ENCODE peak calls at places on chromosomes 13 and 19, in eight cellular contexts. N is GM23338, G is HCT116, F is PC-3, O is neural progenitor cell, L is hepatocyte, D is SK-N-SH, C is MM.1S. S is an unnamed sample.

GRCh38 chr13:30257433-30258099 is 49.8 kb downstream of the KATNAL1 start:
- DNase-seq in F (no peak), O (peak; percentile 82), D (peak; percentile 59), N (peak; percentile 21), G (no peak), L (peak; percentile 6), C (no peak), S (peak; percentile 54)

GRCh38 chr19:19134687-19135158 is 3.6 kb downstream of the TMEM161A start:
- DNase-seq in G (no peak), O (peak; percentile 55), C (peak; percentile 58), L (peak; percentile 51), N (peak; percentile 93), D (peak; percentile 32), F (no peak), S (peak; percentile 52)

GRCh38 chr19:54179921-54180452 is 7.0 kb upstream of the TMC4 start:
- DNase-seq in N (peak; percentile 98), O (peak; percentile 95), F (peak; percentile 16), D (peak; percentile 66), G (no peak), C (no peak), L (peak; percentile 78), S (peak; percentile 75)

GRCh38 chr13:104740616-104741222 is 1674.5 kb upstream of the SLC10A2 start:
- DNase-seq in O (no peak), G (no peak), C (no peak), D (no peak), N (no peak), F (no peak), L (no peak), S (no peak)

GRCh38 chr13:87736849-87737400 is 65.8 kb downstream of the SLITRK5 start:
- DNase-seq in D (no peak), N (no peak), C (no peak), O (no peak), L (no peak), F (no peak), G (no peak), S (no peak)

GRCh38 chr19:32828643-32829344 is 40.8 kb downstream of the SLC7A9 start:
- DNase-seq in G (no peak), F (no peak), N (no peak), C (no peak), O (no peak), L (no peak), D (no peak), S (no peak)

GRCh38 chr13:93847162-93847561 is 620.6 kb downstream of the GPC6 start:
- DNase-seq in C (no peak), D (no peak), G (no peak), F (peak; percentile 80), N (no peak), L (peak; percentile 36), O (no peak), S (no peak)

GRCh38 chr13:40662866-40663265 is 3.6 kb downstream of the FOXO1 start:
- DNase-seq in O (peak; percentile 19), N (peak; percentile 58), C (peak; percentile 34), G (no peak), D (no peak), F (no peak), L (no peak), S (no peak)

GRCh38 chr19:45641274-45642105 is 2.3 kb upstream of the EML2 start:
- DNase-seq in C (peak; percentile 97), G (peak; percentile 97), D (no peak), L (peak; percentile 91), F (peak; percentile 95), N (peak; percentile 100), O (peak; percentile 93), S (peak; percentile 97)

GRCh38 chr13:109626386-109627171 is 159.8 kb downstream of the IRS2 start:
- DNase-seq in C (no peak), N (no peak), G (no peak), O (peak; percentile 10), D (no peak), F (no peak), L (no peak), S (no peak)

GRCh38 chr19:49101160-49101559 is 13.0 kb upstream of the LIN7B start:
- DNase-seq in C (no peak), L (no peak), G (no peak), F (no peak), D (no peak), N (no peak), O (no peak), S (no peak)

GRCh38 chr19:38017504-38018150 is 110.6 kb downstream of the SIPA1L3 start:
- DNase-seq in D (no peak), C (no peak), O (no peak), F (no peak), G (no peak), L (no peak), N (no peak), S (no peak)

GRCh38 chr13:99980201-99981114 is 1.1 kb upstream of the ZIC2 start:
- DNase-seq in C (peak; percentile 85), L (peak; percentile 81), F (peak; percentile 57), G (peak; percentile 52), O (peak; percentile 96), D (peak; percentile 85), N (peak; percentile 85), S (peak; percentile 16)

GRCh38 chr13:51770160-51770559 is 33.8 kb downstream of the DHRS12 start:
- DNase-seq in L (peak; percentile 35), N (no peak), G (no peak), C (no peak), D (no peak), F (no peak), O (no peak), S (no peak)

GRCh38 chr13:85367887-85368286 is 431.3 kb downstream of the SLITRK6 start:
- DNase-seq in G (no peak), O (no peak), D (no peak), L (no peak), F (no peak), N (no peak), C (no peak), S (no peak)
- H3K4me2 ChIP-seq in G (no peak overlapping the region), O (no peak overlapping the region), D (no peak overlapping the region), L (no peak overlapping the region), F (no peak overlapping the region), N (no peak overlapping the region), C (no peak overlapping the region), S (no peak overlapping the region)

GRCh38 chr13:71213252-71213821 is 653.7 kb downstream of the DACH1 start:
- DNase-seq in D (no peak), F (no peak), G (no peak), C (no peak), O (no peak), L (no peak), N (no peak), S (no peak)

GRCh38 chr13:71219671-71220070 is 647.3 kb downstream of the DACH1 start:
- DNase-seq in F (no peak), L (no peak), D (no peak), C (no peak), N (peak; percentile 13), O (no peak), G (no peak), S (no peak)

GRCh38 chr13:71217827-71218226 is 649.2 kb downstream of the DACH1 start:
- DNase-seq in N (no peak), D (no peak), G (no peak), L (no peak), C (no peak), F (no peak), O (no peak), S (no peak)

DNA sequence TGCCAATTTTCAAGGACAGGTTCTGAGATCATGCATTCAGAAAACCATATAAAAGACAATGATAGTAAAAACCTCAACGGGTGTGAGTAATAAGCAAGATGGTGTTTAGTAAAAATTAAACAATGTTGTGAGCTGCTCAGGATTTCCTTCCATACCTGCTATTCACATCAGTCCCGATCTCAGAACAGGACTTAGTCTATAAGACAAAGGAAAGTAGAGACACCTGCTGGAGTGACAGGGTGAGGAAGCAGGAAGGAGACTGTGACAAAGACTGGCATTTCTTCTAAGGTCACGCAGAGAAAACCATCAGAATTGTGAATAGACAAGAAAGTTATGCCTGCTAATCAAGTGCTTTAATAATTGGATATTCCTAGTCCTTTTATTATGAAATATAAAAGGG is 648.0 kb downstream of the DACH1 start:
- DNase-seq in N (peak; percentile 65), F (peak; percentile 48), L (peak; percentile 48), C (no peak), G (no peak), D (peak; percentile 5), O (peak; percentile 68), S (peak; percentile 4)
- TF ChIP-seq CTCF in N (peak; percentile 74), F (peak; percentile 47), L (peak; percentile 48), C (no peak), G (peak; percentile 20), D (peak; percentile 19), O (peak; percentile 60), S (peak; percentile 32)

DNA sequence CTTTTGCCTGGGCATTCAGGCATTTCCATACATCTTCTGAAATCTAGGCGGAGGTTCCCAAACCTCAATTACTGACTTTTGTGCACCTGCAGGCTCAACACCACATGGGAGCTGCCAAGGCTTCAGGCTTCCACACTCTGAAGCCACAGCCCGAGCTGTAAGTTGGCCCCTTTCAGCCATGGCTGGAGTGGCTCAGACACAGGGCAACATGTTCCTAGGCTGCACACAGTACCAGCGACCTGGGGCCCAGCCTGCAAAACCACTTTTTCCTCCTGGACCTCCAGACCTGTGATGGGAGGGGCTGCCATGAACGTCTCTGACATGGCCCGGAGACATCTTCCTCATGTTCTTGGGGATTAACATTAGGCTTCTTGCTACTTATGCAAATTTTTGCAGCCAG is 1558.2 kb upstream of the PCDH20 start:
- DNase-seq in C (no peak), N (no peak), L (no peak), F (no peak), O (no peak), D (no peak), G (no peak), S (no peak)
- TF ChIP-seq EZH2phosphoT487 in C (no peak), N (no peak), L (no peak), F (no peak), O (no peak), D (no peak), G (no peak), S (no peak)

GRCh38 chr19:2305424-2305823 is 2.5 kb downstream of the LINGO3 start:
- DNase-seq in N (no peak), D (no peak), L (no peak), G (no peak), F (no peak), O (peak; percentile 33), C (no peak), S (no peak)

GRCh38 chr19:2306971-2307370 is 983 bp downstream of the LINGO3 start:
- DNase-seq in C (no peak), N (no peak), D (no peak), G (no peak), O (no peak), L (no peak), F (no peak), S (no peak)

GRCh38 chr19:2308114-2308556 is at the start of gene LINGO3:
- DNase-seq in N (no peak), O (peak; percentile 60), C (no peak), L (no peak), F (no peak), D (peak; percentile 75), G (no peak), S (no peak)

GRCh38 chr19:2305974-2306806 is 1.8 kb downstream of the LINGO3 start:
- DNase-seq in G (no peak), F (no peak), L (no peak), N (no peak), D (no peak), C (no peak), O (no peak), S (no peak)

DNA sequence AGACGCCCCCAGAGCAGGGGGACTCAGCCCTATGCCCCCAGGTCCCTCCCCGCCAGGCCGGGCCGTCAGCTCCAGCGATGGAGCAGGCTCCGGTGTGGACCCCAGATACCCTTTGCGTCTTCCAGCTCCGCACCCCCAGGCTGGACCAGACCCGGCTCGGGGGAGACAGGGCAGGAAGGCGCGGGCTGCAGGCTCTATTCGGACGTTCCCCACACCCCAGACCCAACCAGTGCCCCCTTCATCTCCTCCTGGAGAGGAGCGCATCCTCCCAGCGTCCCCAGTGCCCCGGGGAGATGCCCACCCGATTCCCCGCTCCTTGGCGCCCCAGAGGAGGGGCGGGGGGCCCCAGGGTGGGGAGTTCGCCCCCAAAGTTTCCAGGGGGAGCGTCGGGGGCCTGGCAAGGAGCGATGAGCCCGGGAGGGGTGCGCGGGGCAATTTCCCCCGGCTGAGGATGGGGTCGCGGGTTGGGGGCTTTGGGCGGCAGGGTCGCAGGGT is 389 bp downstream of the LINGO3 start:
- DNase-seq in O (no peak), G (no peak), D (no peak), N (peak; percentile 57), L (no peak), F (no peak), C (no peak), S (no peak)
- H3K4me2 ChIP-seq in O (peak overlapping the region; percentile 74), G (no peak overlapping the region), D (peak overlapping the region; percentile 62), N (peak overlapping the region; percentile 79), L (peak overlapping the region; percentile 68), F (no peak overlapping the region), C (no peak overlapping the region), S (no peak overlapping the region)

S was measured in OCI-LY7.